ENCODE peak calls at places on chromosomes 11 and 22, in five cellular contexts. U, S, H, B and X are unnamed samples.

GRCh38 chr11:100942016-100942415 is 187.6 kb downstream of the PGR start:
- DNase-seq in S (no peak), U (peak), H (no peak), B (no peak), X (peak)

GRCh38 chr22:36191106-36191836 is 10.3 kb downstream of the APOL4 start:
- DNase-seq in S (no peak), U (peak), B (peak), H (no peak), X (no peak)

GRCh38 chr11:44595964-44596381 is 30.5 kb downstream of the CD82 start:
- DNase-seq in H (no peak), U (peak), B (no peak), S (no peak), X (no peak)

GRCh38 chr11:119316729-119317591 is at the start of gene MCAM:
- DNase-seq in U (peak), S (no peak), B (no peak), H (peak), X (peak)

GRCh38 chr11:34792814-34793241 is 123.4 kb downstream of the APIP start:
- DNase-seq in B (no peak), U (no peak), H (no peak), S (no peak), X (no peak)

GRCh38 chr22:37545703-37546435 is 14.4 kb upstream of the CDC42EP1 start:
- DNase-seq in S (no peak), U (peak), B (peak), H (peak), X (peak)

GRCh38 chr11:35990816-35991215 is 47.0 kb downstream of the LDLRAD3 start:
- DNase-seq in S (no peak), B (no peak), U (no peak), H (no peak), X (no peak)

GRCh38 chr11:71305451-71306125 is 53.2 kb upstream of the SHANK2 start:
- DNase-seq in U (no peak), S (no peak), H (peak), B (no peak), X (no peak)

GRCh38 chr22:35617137-35617755 is at the start of gene MB:
- DNase-seq in S (no peak), H (no peak), U (peak), B (no peak), X (no peak)

GRCh38 chr22:18071968-18072310 is 5.9 kb upstream of the PEX26 start:
- DNase-seq in B (no peak), H (no peak), U (no peak), S (no peak), X (no peak)

GRCh38 chr22:43862074-43862881 is at the start of gene SULT4A1:
- DNase-seq in S (no peak), B (no peak), H (no peak), U (no peak), X (no peak)

GRCh38 chr22:44668190-44668885 is 33.7 kb upstream of the PRR5 start:
- DNase-seq in H (no peak), S (peak), U (no peak), B (no peak), X (no peak)

GRCh38 chr11:126874831-126875230 is 125.7 kb downstream of the KIRREL3 start:
- DNase-seq in S (no peak), U (no peak), H (no peak), B (no peak), X (no peak)

GRCh38 chr11:94959179-94959578 is 14.2 kb downstream of the CWC15 start:
- DNase-seq in S (no peak), H (no peak), B (no peak), U (no peak), X (no peak)

GRCh38 chr22:22882033-22882717 is 5.4 kb upstream of the IGLL5 start:
- DNase-seq in B (no peak), U (no peak), S (no peak), H (no peak), X (peak)

GRCh38 chr22:50528682-50529415 is 963 bp downstream of the TYMP start:
- DNase-seq in H (no peak), S (no peak), U (no peak), B (no peak), X (no peak)

GRCh38 chr22:41598891-41599635 is 9.4 kb upstream of the PMM1 start:
- DNase-seq in S (no peak), U (no peak), H (no peak), B (no peak), X (no peak)

GRCh38 chr11:6693342-6694228 is 10.4 kb upstream of the MRPL17 start:
- DNase-seq in U (no peak), H (no peak), S (no peak), B (peak), X (peak)

GRCh38 chr11:36421546-36422155 is 88.4 kb downstream of the TRAF6 start:
- DNase-seq in B (no peak), U (no peak), H (no peak), S (no peak), X (no peak)

GRCh38 chr11:107770546-107770945 is 58.7 kb upstream of the SLN start:
- DNase-seq in S (no peak), H (no peak), U (no peak), B (no peak), X (peak)

GRCh38 chr22:24465566-24465965 is 29.6 kb upstream of the UPB1 start:
- DNase-seq in H (no peak), U (no peak), S (no peak), B (no peak), X (no peak)

GRCh38 chr11:32118025-32118974 is 27.4 kb downstream of the RCN1 start:
- DNase-seq in H (no peak), U (no peak), B (no peak), S (no peak), X (peak)

GRCh38 chr22:39703890-39704658 is 133.5 kb downstream of the CACNA1I start:
- DNase-seq in H (peak), S (no peak), B (no peak), U (peak), X (no peak)

GRCh38 chr11:24496728-24497396 is at the start of gene LUZP2:
- DNase-seq in U (no peak), B (no peak), S (no peak), H (peak), X (peak)

GRCh38 chr11:19241260-19242183 is 777 bp upstream of the E2F8 start:
- DNase-seq in S (no peak), H (peak), U (peak), B (no peak), X (peak)

GRCh38 chr22:27075028-27075678 is 417.8 kb downstream of the MIAT start:
- DNase-seq in H (no peak), U (no peak), S (no peak), B (no peak), X (no peak)

GRCh38 chr11:7060828-7061227 is 28.0 kb upstream of the RBMXL2 start:
- DNase-seq in S (no peak), H (no peak), B (no peak), U (no peak), X (no peak)

GRCh38 chr22:23053912-23054530 is 16.3 kb upstream of the GNAZ start:
- DNase-seq in H (no peak), U (no peak), B (no peak), S (no peak), X (no peak)

GRCh38 chr11:131136476-131136875 is 220.2 kb upstream of the SNX19 start:
- DNase-seq in H (no peak), U (no peak), B (no peak), S (no peak), X (peak)

GRCh38 chr11:111766834-111767142 is 599 bp upstream of the PPP2R1B start:
- DNase-seq in S (no peak), B (no peak), H (no peak), U (no peak), X (no peak)

GRCh38 chr11:15810079-15810478 is 546.3 kb downstream of the SOX6 start:
- DNase-seq in U (no peak), B (no peak), S (no peak), H (no peak), X (no peak)

GRCh38 chr11:74269161-74269809 is 42.2 kb downstream of the P4HA3 start:
- DNase-seq in S (no peak), U (no peak), B (no peak), H (no peak), X (no peak)

GRCh38 chr11:131689049-131689925 is 318.9 kb downstream of the NTM start:
- DNase-seq in U (no peak), S (no peak), B (no peak), H (no peak), X (no peak)

GRCh38 chr11:132982769-132983168 is 549.5 kb downstream of the OPCML start:
- DNase-seq in H (no peak), U (no peak), S (no peak), B (no peak), X (no peak)

GRCh38 chr22:22948651-22949611 is 61.3 kb downstream of the IGLL5 start:
- DNase-seq in S (no peak), B (no peak), U (no peak), H (peak), X (no peak)

GRCh38 chr11:12685229-12685628 is 11.0 kb downstream of the TEAD1 start:
- DNase-seq in S (no peak), B (no peak), H (no peak), U (no peak), X (peak)

GRCh38 chr11:8230178-8230859 is 33.4 kb downstream of the LMO1 start:
- DNase-seq in H (no peak), B (no peak), S (no peak), U (no peak), X (no peak)
- TF ChIP-seq CTCF in H (no peak), B (no peak), S (no peak), U (no peak), X (no peak)

GRCh38 chr11:64878494-64879225 is at the start of gene EHD1:
- DNase-seq in B (peak), S (peak), H (peak), U (peak), X (peak)
- TF ChIP-seq CTCF in B (peak), S (peak), H (peak), U (peak), X (peak)

DNA sequence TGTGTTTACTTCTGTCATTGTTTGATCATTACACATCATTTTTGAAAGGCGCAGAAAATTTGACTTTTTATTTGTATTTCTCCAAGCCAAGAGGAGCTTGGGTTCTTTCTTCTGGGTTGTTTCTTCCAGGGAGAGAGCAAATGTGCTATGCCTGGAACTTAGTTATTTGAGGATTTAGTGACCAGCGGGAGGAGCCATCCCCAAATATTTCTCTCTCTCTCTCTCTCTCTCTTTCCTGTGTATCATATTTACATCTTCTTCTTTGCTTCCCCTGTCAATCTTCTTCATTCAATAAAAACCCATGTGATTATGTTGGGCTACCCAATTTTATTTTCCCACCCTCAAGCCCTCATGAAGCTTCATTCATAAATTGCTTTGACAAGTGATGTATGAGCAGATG is 534.5 kb downstream of the LRRC4C start:
- DNase-seq in B (no peak), U (no peak), S (no peak), H (no peak), X (no peak)
- TF ChIP-seq CTCF in B (no peak), U (no peak), S (no peak), H (no peak), X (peak)

GRCh38 chr11:67506426-67507032 is 1.4 kb upstream of the PITPNM1 start:
- DNase-seq in B (no peak), S (no peak), U (no peak), H (no peak), X (no peak)
- TF ChIP-seq CTCF in B (peak), S (peak), U (peak), H (peak), X (peak)